ENCODE peak calls at places on chromosomes 6 and 20, in four cellular contexts. F, L, H and M are unnamed samples.
A peak's percentile ranks its signal among the peaks of the same experiment; 100 is the strongest.

GRCh38 chr6:7787137-7787575 is 61.3 kb downstream of the BMP6 start:
- DNase-seq in F (peak; percentile 61), L (no peak), H (no peak), M (no peak)

GRCh38 chr20:23009636-23010035 is 25.5 kb upstream of the SSTR4 start:
- DNase-seq in F (no peak), L (no peak), H (peak; percentile 42), M (no peak)

GRCh38 chr20:32435449-32436107 is 77.4 kb downstream of the ASXL1 start:
- DNase-seq in F (no peak), L (no peak), H (no peak), M (no peak)

GRCh38 chr6:29576056-29576455 is 8.9 kb upstream of the OR2H2 start:
- DNase-seq in F (no peak), L (no peak), H (no peak), M (no peak)

GRCh38 chr6:110537208-110538123 is 61.1 kb upstream of the SLC22A16 start:
- DNase-seq in F (no peak), L (no peak), H (peak; percentile 93), M (no peak)

GRCh38 chr6:168049277-168049676 is 29.7 kb downstream of the FRMD1 start:
- DNase-seq in F (no peak), L (no peak), H (no peak), M (no peak)

GRCh38 chr20:5811746-5812145 is 61.5 kb downstream of the SHLD1 start:
- DNase-seq in F (no peak), L (no peak), H (no peak), M (no peak)

GRCh38 chr20:13649548-13649947 is 10.8 kb upstream of the TASP1 start:
- DNase-seq in F (peak; percentile 31), L (no peak), H (no peak), M (no peak)

GRCh38 chr6:101413773-101414172 is 20.3 kb downstream of the GRIK2 start:
- DNase-seq in F (no peak), L (no peak), H (peak; percentile 11), M (no peak)

GRCh38 chr20:31674895-31675827 is 37.4 kb downstream of the COX4I2 start:
- DNase-seq in F (peak; percentile 60), L (peak; percentile 74), H (peak; percentile 86), M (peak; percentile 65)

GRCh38 chr6:21586760-21587181 is 6.8 kb upstream of the SOX4 start:
- DNase-seq in F (peak; percentile 28), L (no peak), H (no peak), M (no peak)

GRCh38 chr6:14945461-14946210 is 300.2 kb upstream of the JARID2 start:
- DNase-seq in F (no peak), L (no peak), H (no peak), M (no peak)

GRCh38 chr6:114390176-114390575 is 47.4 kb upstream of the HS3ST5 start:
- DNase-seq in F (no peak), L (no peak), H (peak; percentile 52), M (no peak)

GRCh38 chr6:127026247-127026646 is 92.2 kb upstream of the RSPO3 start:
- DNase-seq in F (no peak), L (no peak), H (peak; percentile 79), M (no peak)

GRCh38 chr20:17624070-17624469 is 54.2 kb downstream of the DSTN start:
- DNase-seq in F (no peak), L (no peak), H (no peak), M (no peak)

GRCh38 chr20:51811040-51811351 is 8.7 kb upstream of the SALL4 start:
- DNase-seq in F (no peak), L (no peak), H (peak; percentile 58), M (no peak)

GRCh38 chr6:88683734-88684133 is 279.7 kb downstream of the RNGTT start:
- DNase-seq in F (no peak), L (no peak), H (peak; percentile 15), M (no peak)

GRCh38 chr20:50729925-50730764 is 1.2 kb upstream of the PARD6B start:
- DNase-seq in F (no peak), L (no peak), H (peak; percentile 37), M (no peak)

GRCh38 chr20:57622579-57623381 is 2.6 kb upstream of the ZBP1 start:
- DNase-seq in F (no peak), L (peak; percentile 68), H (peak; percentile 99), M (peak; percentile 54)

GRCh38 chr20:25859649-25860530 is 163.2 kb upstream of the ZNF337 start:
- DNase-seq in F (peak; percentile 33), L (no peak), H (peak; percentile 37), M (peak; percentile 29)

GRCh38 chr20:4607287-4607713 is 114.4 kb upstream of the PRND start:
- DNase-seq in F (peak; percentile 76), L (peak; percentile 56), H (peak; percentile 83), M (peak; percentile 49)

GRCh38 chr6:44016131-44016870 is 111.0 kb downstream of the MRPL14 start:
- DNase-seq in F (no peak), L (no peak), H (no peak), M (no peak)

GRCh38 chr6:83384751-83385150 is 46.1 kb downstream of the ME1 start:
- DNase-seq in F (no peak), L (no peak), H (no peak), M (no peak)

GRCh38 chr6:113414511-113414910 is 442.6 kb upstream of the MARCKS start:
- DNase-seq in F (peak; percentile 32), L (no peak), H (peak; percentile 82), M (no peak)

GRCh38 chr20:51398083-51398482 is 144.4 kb downstream of the NFATC2 start:
- DNase-seq in F (no peak), L (no peak), H (no peak), M (no peak)

GRCh38 chr20:19992996-19993908 is 23.9 kb upstream of the NAA20 start:
- DNase-seq in F (no peak), L (no peak), H (peak; percentile 91), M (no peak)

GRCh38 chr6:166733900-166734299 is 106.8 kb upstream of the RPS6KA2 start:
- DNase-seq in F (no peak), L (no peak), H (no peak), M (no peak)

GRCh38 chr20:25858495-25859425 is 162.1 kb upstream of the ZNF337 start:
- DNase-seq in F (no peak), L (no peak), H (no peak), M (no peak)

GRCh38 chr6:121592955-121593665 is 157.7 kb downstream of the GJA1 start:
- DNase-seq in F (no peak), L (no peak), H (no peak), M (no peak)

GRCh38 chr6:88566746-88567534 is 396.5 kb downstream of the RNGTT start:
- DNase-seq in F (no peak), L (no peak), H (no peak), M (no peak)

GRCh38 chr20:50242863-50243609 is 52.4 kb downstream of the CEBPB start:
- DNase-seq in F (no peak), L (no peak), H (peak; percentile 94), M (no peak)

GRCh38 chr6:44655368-44656342 is 268.1 kb downstream of the CDC5L start:
- DNase-seq in F (peak; percentile 89), L (peak; percentile 57), H (peak; percentile 58), M (peak; percentile 36)

GRCh38 chr6:48183816-48184215 is 72.8 kb upstream of the PTCHD4 start:
- DNase-seq in F (no peak), L (no peak), H (no peak), M (no peak)

GRCh38 chr6:117545161-117545595 is 57.1 kb downstream of the GOPC start:
- DNase-seq in F (no peak), L (no peak), H (peak; percentile 85), M (no peak)

GRCh38 chr6:137724018-137724403 is 143.0 kb upstream of the TNFAIP3 start:
- DNase-seq in F (no peak), L (no peak), H (peak; percentile 32), M (no peak)
- H3K4me1 ChIP-seq in F (peaks cover 7% of the 10 kb centered on the region), L (no peaks in the 10 kb centered on the region), H (peaks cover 23% of the 10 kb centered on the region), M (no peaks in the 10 kb centered on the region)

GRCh38 chr6:77466055-77467028 is 3.1 kb upstream of the HTR1B start:
- DNase-seq in F (peak; percentile 37), L (no peak), H (peak; percentile 32), M (no peak)

GRCh38 chr6:77463881-77464867 is 883 bp upstream of the HTR1B start:
- DNase-seq in F (no peak), L (no peak), H (no peak), M (no peak)

GRCh38 chr6:77463308-77463880 is at the start of gene HTR1B:
- DNase-seq in F (no peak), L (no peak), H (no peak), M (no peak)

GRCh38 chr6:77461796-77462195 is 1.5 kb downstream of the HTR1B start:
- DNase-seq in F (no peak), L (no peak), H (no peak), M (no peak)

DNA sequence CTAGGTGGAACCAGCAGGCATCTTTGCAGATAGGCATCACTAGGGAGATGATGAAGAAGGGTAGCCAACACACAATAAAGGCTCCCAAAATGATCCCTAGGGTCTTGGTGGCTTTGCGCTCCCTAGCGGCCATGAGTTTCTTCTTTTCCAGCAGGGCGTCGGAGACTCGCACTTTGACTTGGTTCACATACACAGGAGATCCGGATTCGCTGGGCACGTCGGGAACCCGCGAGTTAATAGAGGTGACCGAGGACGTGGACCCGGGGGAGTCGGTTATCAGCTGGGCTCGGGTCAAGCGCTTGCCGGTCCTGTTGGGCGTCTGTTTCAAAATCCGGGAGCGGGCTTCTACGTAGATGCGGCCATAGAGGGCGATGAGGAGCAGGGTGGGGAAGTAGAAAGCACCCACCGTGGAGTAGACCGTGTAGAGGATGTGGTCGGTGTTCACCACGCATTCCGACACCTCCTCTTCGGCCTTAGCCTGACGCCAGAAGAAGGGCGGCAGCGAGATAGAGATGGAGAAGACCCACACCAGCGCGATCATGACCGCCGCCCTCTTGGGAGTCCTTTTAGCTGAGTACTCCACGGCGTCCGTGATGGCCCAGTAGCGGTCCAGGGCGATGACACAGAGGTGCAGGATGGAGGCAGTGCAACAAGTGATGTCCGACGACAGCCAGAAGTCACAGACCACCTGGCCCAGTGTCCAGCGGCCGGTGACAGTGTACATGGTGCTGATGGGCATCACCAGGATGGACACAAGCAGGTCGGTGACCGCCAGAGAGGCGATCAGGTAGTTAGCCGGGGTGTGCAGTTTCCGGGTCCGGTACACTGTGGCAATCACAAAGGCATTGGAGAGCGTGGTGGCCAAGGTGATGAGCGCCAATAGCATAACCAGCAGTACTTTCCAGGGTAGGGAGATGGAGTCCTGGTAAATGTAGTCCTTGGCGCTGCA is 658 bp downstream of the HTR1B start:
- DNase-seq in F (no peak), L (no peak), H (no peak), M (no peak)
- H3K4me3 ChIP-seq in F (peak overlapping the region; percentile 28), L (peak overlapping the region; percentile 35), H (no peak overlapping the region), M (no peak overlapping the region)

DNA sequence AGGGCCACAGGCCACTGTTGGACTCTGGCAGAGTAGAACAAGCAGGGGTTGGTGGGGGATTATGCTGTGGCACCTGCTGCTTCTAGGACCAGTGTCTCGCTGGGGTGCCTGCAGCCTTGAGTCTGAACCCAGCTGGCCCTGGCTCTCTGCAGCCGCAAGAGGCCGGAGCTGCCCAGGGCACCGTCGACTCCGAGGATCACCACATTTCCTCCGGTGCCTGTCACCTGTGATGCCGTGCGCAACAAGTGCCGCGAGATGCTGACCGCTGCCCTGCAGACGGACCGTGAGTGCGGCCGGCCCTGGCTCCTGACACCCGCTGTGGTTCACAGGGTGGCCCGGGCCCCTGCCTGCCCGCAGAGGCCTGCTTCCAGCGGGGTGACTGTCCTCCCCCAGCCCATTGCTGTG is 6.2 kb downstream of the TCEA2 start:
- DNase-seq in F (no peak), L (no peak), H (no peak), M (no peak)
- H3K9me3 ChIP-seq in F (no peaks in the 10 kb centered on the region), L (no peaks in the 10 kb centered on the region), H (no peaks in the 10 kb centered on the region), M (no peaks in the 10 kb centered on the region)

DNA sequence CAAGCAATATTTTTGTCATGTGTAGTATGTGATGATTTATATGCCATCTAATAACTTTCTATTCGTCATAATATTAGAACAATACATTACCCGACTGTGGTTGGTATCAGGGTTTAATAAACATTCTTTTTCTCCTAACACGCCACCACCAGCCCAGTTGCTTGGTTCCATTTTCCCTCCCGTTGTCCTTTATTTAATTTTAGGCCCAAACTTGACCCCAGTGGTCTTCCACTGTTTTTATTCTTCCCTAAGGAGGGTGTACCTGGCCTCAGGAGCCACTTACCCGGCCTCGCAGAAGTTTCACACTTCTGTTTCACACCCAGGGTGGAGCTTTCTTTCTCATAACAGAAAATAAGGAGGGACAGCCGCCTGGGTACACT is 33.1 kb upstream of the PIM1 start:
- DNase-seq in F (no peak), L (no peak), H (no peak), M (no peak)
- H3K4me1 ChIP-seq in F (peaks cover 29% of the 10 kb centered on the region), L (no peaks in the 10 kb centered on the region), H (peaks cover 67% of the 10 kb centered on the region), M (peaks cover 19% of the 10 kb centered on the region)